ENCODE peak calls at places on chromosome 14, in four cellular contexts. T is HCEC 1CT, A is LoVo, V is NB4. Z is an unnamed sample.
A peak's percentile ranks its signal among the peaks of the same experiment; 100 is the strongest.

GRCh38 chr14:19974844-19975243 is 547 bp upstream of the OR4K15 start:
- DNase-seq in V (no peak), A (no peak), T (no peak), Z (no peak)

GRCh38 chr14:52895000-52895399 is 55.9 kb downstream of the FERMT2 start:
- DNase-seq in T (peak; percentile 50), V (no peak), A (no peak), Z (no peak)

GRCh38 chr14:20019257-20019865 is at the start of gene OR4K14:
- DNase-seq in V (no peak), T (no peak), A (no peak), Z (no peak)

GRCh38 chr14:72716471-72716870 is 177.4 kb downstream of the DPF3 start:
- DNase-seq in V (no peak), T (peak; percentile 11), A (no peak), Z (no peak)

GRCh38 chr14:96195441-96196081 is 9.1 kb upstream of the BDKRB2 start:
- DNase-seq in T (no peak), A (peak; percentile 65), V (no peak), Z (no peak)

GRCh38 chr14:52363001-52363704 is 49.0 kb downstream of the PTGER2 start:
- DNase-seq in V (no peak), T (no peak), A (no peak), Z (no peak)

GRCh38 chr14:51848120-51848519 is 12.3 kb upstream of the GNG2 start:
- DNase-seq in A (no peak), T (no peak), V (no peak), Z (no peak)

GRCh38 chr14:94532462-94532861 is 23.2 kb upstream of the SERPINA12 start:
- DNase-seq in A (no peak), V (no peak), T (no peak), Z (no peak)

GRCh38 chr14:22291406-22291805 is 297.6 kb downstream of the DAD1 start:
- DNase-seq in V (no peak), A (no peak), T (peak; percentile 12), Z (no peak)

GRCh38 chr14:36901846-36902245 is 240.2 kb downstream of the PAX9 start:
- DNase-seq in A (no peak), T (peak; percentile 87), V (no peak), Z (no peak)

GRCh38 chr14:54881235-54881760 is 21.3 kb downstream of the GCH1 start:
- DNase-seq in V (no peak), A (peak; percentile 27), T (peak; percentile 18), Z (no peak)

GRCh38 chr14:68630611-68631013 is 162.3 kb downstream of the ZFP36L1 start:
- DNase-seq in A (no peak), V (no peak), T (no peak), Z (no peak)

GRCh38 chr14:74514471-74514932 is 20.9 kb downstream of the ISCA2 start:
- DNase-seq in T (peak; percentile 33), A (peak; percentile 31), V (peak; percentile 78), Z (no peak)

GRCh38 chr14:60349663-60350365 is 100.8 kb downstream of the PPM1A start:
- DNase-seq in T (peak; percentile 37), A (peak; percentile 53), V (peak; percentile 52), Z (peak; percentile 45)

GRCh38 chr14:45699451-45699850 is 446.4 kb upstream of the MIS18BP1 start:
- DNase-seq in A (no peak), V (no peak), T (no peak), Z (no peak)

GRCh38 chr14:105929327-105930081 is 403.1 kb downstream of the TMEM121 start:
- DNase-seq in T (no peak), A (no peak), V (no peak), Z (no peak)

GRCh38 chr14:78921856-78922255 is 751.7 kb downstream of the NRXN3 start:
- DNase-seq in A (no peak), V (no peak), T (peak; percentile 75), Z (no peak)

GRCh38 chr14:74566174-74567125 is 45.6 kb downstream of the LTBP2 start:
- DNase-seq in T (no peak), A (peak; percentile 50), V (no peak), Z (no peak)

GRCh38 chr14:81127785-81128184 is 93.0 kb downstream of the GTF2A1 start:
- DNase-seq in T (peak; percentile 15), V (peak; percentile 37), A (no peak), Z (no peak)

GRCh38 chr14:80621701-80622100 is 319.8 kb downstream of the CEP128 start:
- DNase-seq in A (no peak), V (no peak), T (peak; percentile 88), Z (no peak)

GRCh38 chr14:64801800-64802199 is 77.9 kb downstream of the SPTB start:
- DNase-seq in V (peak; percentile 45), A (no peak), T (no peak), Z (peak; percentile 20)

GRCh38 chr14:30291216-30291615 is 267.7 kb upstream of the G2E3 start:
- DNase-seq in A (no peak), T (peak; percentile 87), V (no peak), Z (no peak)

GRCh38 chr14:90755661-90756304 is 60.4 kb downstream of the TTC7B start:
- DNase-seq in T (no peak), A (no peak), V (no peak), Z (no peak)

GRCh38 chr14:89041245-89041585 is 216.8 kb downstream of the TTC8 start:
- DNase-seq in A (peak; percentile 69), T (no peak), V (no peak), Z (no peak)

GRCh38 chr14:89719371-89720075 is 235.0 kb downstream of the EFCAB11 start:
- DNase-seq in V (peak; percentile 83), A (no peak), T (no peak), Z (no peak)

GRCh38 chr14:105933238-105933637 is 406.9 kb downstream of the TMEM121 start:
- DNase-seq in A (no peak), V (no peak), T (no peak), Z (no peak)

GRCh38 chr14:77220246-77221017 is 38.8 kb downstream of the TMEM63C start:
- DNase-seq in A (no peak), V (no peak), T (no peak), Z (no peak)

GRCh38 chr14:75438486-75439080 is 10.8 kb downstream of the JDP2 start:
- DNase-seq in A (no peak), V (no peak), T (no peak), Z (no peak)

GRCh38 chr14:69372146-69372545 is 26.0 kb downstream of the ERH start:
- DNase-seq in A (no peak), V (no peak), T (no peak), Z (no peak)

GRCh38 chr14:100641274-100641860 is 54.1 kb upstream of the BEGAIN start:
- DNase-seq in V (no peak), T (no peak), A (no peak), Z (peak; percentile 18)

GRCh38 chr14:59829941-59830734 is 40.4 kb downstream of the RTN1 start:
- DNase-seq in V (no peak), A (no peak), T (no peak), Z (no peak)

GRCh38 chr14:87975636-87976035 is 17.3 kb downstream of the GALC start:
- DNase-seq in V (no peak), A (no peak), T (peak; percentile 70), Z (no peak)

GRCh38 chr14:32933623-32933942 is 5.1 kb upstream of the NPAS3 start:
- DNase-seq in T (no peak), V (no peak), A (no peak), Z (no peak)

GRCh38 chr14:54487771-54488170 is 1.0 kb downstream of the GMFB start:
- DNase-seq in A (no peak), T (peak; percentile 65), V (no peak), Z (peak; percentile 34)

GRCh38 chr14:33063521-33063920 is 124.8 kb downstream of the NPAS3 start:
- DNase-seq in T (no peak), V (no peak), A (no peak), Z (no peak)

GRCh38 chr14:95730126-95730525 is 16.2 kb upstream of the TCL1A start:
- DNase-seq in A (no peak), V (no peak), T (no peak), Z (no peak)

GRCh38 chr14:90677484-90678045 is 138.7 kb downstream of the TTC7B start:
- DNase-seq in V (peak; percentile 34), T (peak; percentile 71), A (no peak), Z (no peak)

GRCh38 chr14:36820111-36820709 is 158.6 kb downstream of the PAX9 start:
- DNase-seq in A (no peak), V (no peak), T (peak; percentile 22), Z (no peak)

GRCh38 chr14:58239259-58240210 is 5.1 kb upstream of the PSMA3 start:
- DNase-seq in V (peak; percentile 65), T (peak; percentile 46), A (peak; percentile 66), Z (peak; percentile 78)

Z was measured in HT-29.